ENCODE peak calls at places on chromosome 6, in nine cellular contexts. N, S, M, V, P, R, I, K and J are unnamed samples.

GRCh38 chr6:139778688-139779087 is 404.2 kb upstream of the CITED2 start:
- DNase-seq in I (no peak), M (no peak), N (no peak), K (no peak), P (no peak), S (no peak), V (no peak), R (peak; percentile 60), J (no peak)

GRCh38 chr6:130783416-130784107 is 43.6 kb upstream of the SMLR1 start:
- DNase-seq in P (no peak), M (no peak), K (no peak), R (no peak), S (no peak), I (no peak), N (no peak), V (no peak), J (no peak)

GRCh38 chr6:72969666-72970065 is 255.6 kb downstream of the KHDC1L start:
- DNase-seq in N (no peak), M (no peak), K (no peak), I (no peak), P (no peak), S (no peak), V (no peak), R (no peak), J (no peak)

GRCh38 chr6:13523826-13524622 is 36.6 kb upstream of the GFOD1 start:
- DNase-seq in K (no peak), P (no peak), M (no peak), R (no peak), N (no peak), V (no peak), S (no peak), I (no peak), J (no peak)

GRCh38 chr6:63635563-63636515 is at the start of gene PHF3:
- DNase-seq in S (peak; percentile 93), R (peak; percentile 84), I (peak; percentile 90), N (peak; percentile 85), V (peak; percentile 93), M (peak; percentile 74), P (peak; percentile 94), K (peak; percentile 93), J (peak; percentile 87)

GRCh38 chr6:41527721-41528408 is 18.3 kb upstream of the FOXP4 start:
- DNase-seq in S (peak; percentile 44), I (peak; percentile 65), N (no peak), K (no peak), R (peak; percentile 24), M (no peak), V (no peak), P (no peak), J (no peak)

GRCh38 chr6:152696543-152696942 is 1.2 kb upstream of the MYCT1 start:
- DNase-seq in M (no peak), V (no peak), K (no peak), N (peak; percentile 81), S (no peak), R (peak; percentile 88), P (no peak), I (no peak), J (no peak)

GRCh38 chr6:6575143-6575542 is 13.4 kb upstream of the LY86 start:
- DNase-seq in N (no peak), K (no peak), I (no peak), V (no peak), P (no peak), R (no peak), S (no peak), M (no peak), J (no peak)

DNA sequence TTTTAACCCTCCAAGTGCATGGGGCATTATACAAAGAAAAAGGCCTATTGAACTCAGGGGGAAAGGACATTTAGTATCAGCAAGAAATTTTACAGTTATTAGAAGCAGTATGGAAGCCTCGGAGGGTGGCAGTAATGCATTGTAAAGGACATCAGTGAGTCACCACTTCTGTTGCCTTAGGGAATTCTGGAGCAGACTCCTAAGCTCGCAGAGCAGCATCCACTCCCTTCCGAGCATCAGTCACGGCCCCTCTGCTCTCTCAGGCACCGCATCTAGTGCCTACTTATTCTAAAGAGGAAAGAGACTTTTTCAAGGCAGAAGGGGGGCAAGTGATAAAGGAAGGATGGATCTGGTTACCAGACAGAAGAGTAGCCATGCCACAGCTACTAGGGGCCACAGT is 296.5 kb downstream of the RNGTT start:
- DNase-seq in P (no peak), S (no peak), I (no peak), R (no peak), V (no peak), M (no peak), K (no peak), N (no peak), J (no peak)
- H3K9me3 ChIP-seq in P (peaks cover 59% of the 10 kb centered on the region), S (no peaks in the 10 kb centered on the region), I (peaks cover 6% of the 10 kb centered on the region), R (peaks cover 11% of the 10 kb centered on the region), V (no peaks in the 10 kb centered on the region), M (no peaks in the 10 kb centered on the region), K (peaks cover 8% of the 10 kb centered on the region), N (peaks cover 14% of the 10 kb centered on the region), J (peaks cover 7% of the 10 kb centered on the region)

GRCh38 chr6:55569638-55570037 is 9.4 kb downstream of the HMGCLL1 start:
- DNase-seq in K (no peak), M (no peak), N (no peak), S (no peak), V (no peak), I (no peak), P (no peak), R (no peak), J (no peak)
- H3K4me1 ChIP-seq in K (no peaks in the 10 kb centered on the region), M (no peaks in the 10 kb centered on the region), N (no peaks in the 10 kb centered on the region), S (peaks cover 17% of the 10 kb centered on the region), V (no peaks in the 10 kb centered on the region), I (no peaks in the 10 kb centered on the region), P (no peaks in the 10 kb centered on the region), R (no peaks in the 10 kb centered on the region), J (no peaks in the 10 kb centered on the region)

GRCh38 chr6:118902731-118903130 is 8.8 kb downstream of the ASF1A start:
- DNase-seq in N (peak; percentile 19), K (no peak), P (no peak), M (no peak), S (no peak), V (no peak), I (no peak), R (peak; percentile 36), J (no peak)
- H3K9me3 ChIP-seq in N (no peaks in the 10 kb centered on the region), K (no peaks in the 10 kb centered on the region), P (no peaks in the 10 kb centered on the region), M (no peaks in the 10 kb centered on the region), S (no peaks in the 10 kb centered on the region), V (no peaks in the 10 kb centered on the region), I (no peaks in the 10 kb centered on the region), R (no peaks in the 10 kb centered on the region), J (no peaks in the 10 kb centered on the region)

DNA sequence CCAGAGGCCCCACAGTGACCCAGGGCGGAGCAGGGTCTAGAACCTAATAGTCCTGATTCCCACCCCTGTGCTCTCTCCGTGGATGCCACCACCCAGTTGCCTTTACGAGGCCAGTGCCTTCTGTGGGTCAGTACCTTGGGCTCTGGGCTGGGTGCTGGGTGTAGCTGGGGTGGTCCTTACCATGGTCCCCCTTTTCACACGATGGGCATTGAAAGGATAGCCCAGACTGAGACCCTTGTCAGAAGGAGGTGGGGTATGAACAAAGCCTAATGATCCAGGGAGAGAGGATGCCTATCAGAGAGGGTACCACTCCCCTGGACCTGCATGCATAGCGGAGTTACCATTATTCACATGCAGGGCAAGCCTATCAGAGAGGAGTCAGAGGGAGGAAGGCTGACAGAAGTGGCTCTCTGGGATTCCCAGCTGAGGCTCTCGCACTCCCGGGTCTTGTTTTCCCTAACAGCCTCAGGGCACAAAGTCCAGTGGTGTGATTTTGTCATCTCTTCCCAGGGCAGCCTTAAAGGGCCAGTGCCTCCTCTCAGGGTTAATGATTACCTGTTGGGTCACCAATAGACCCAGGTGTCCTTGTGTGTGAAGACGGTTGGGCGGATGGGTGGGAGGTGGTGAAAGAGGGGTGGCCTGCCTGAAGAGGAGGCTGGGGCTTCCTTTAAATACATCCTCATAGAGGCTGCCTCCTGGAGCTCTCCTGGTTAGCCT is 36.2 kb downstream of the VEGFA start:
- DNase-seq in P (peak; percentile 70), I (peak; percentile 93), N (peak; percentile 58), S (no peak), M (no peak), R (no peak), K (no peak), V (no peak), J (no peak)
- H3K4me1 ChIP-seq in P (peaks cover 42% of the 10 kb centered on the region), I (peaks cover 29% of the 10 kb centered on the region), N (peaks cover 11% of the 10 kb centered on the region), S (no peaks in the 10 kb centered on the region), M (no peaks in the 10 kb centered on the region), R (peaks cover 26% of the 10 kb centered on the region), K (no peaks in the 10 kb centered on the region), V (no peaks in the 10 kb centered on the region), J (no peaks in the 10 kb centered on the region)

GRCh38 chr6:2480267-2480966 is 235.0 kb upstream of the GMDS start:
- DNase-seq in M (no peak), N (no peak), K (no peak), V (no peak), S (no peak), P (no peak), I (no peak), R (no peak), J (no peak)

GRCh38 chr6:2476376-2476775 is 231.0 kb upstream of the GMDS start:
- DNase-seq in R (no peak), K (no peak), S (no peak), I (peak; percentile 56), V (peak; percentile 37), P (no peak), M (no peak), N (peak; percentile 35), J (no peak)

GRCh38 chr6:2481307-2481706 is 235.9 kb upstream of the GMDS start:
- DNase-seq in S (no peak), R (no peak), V (no peak), P (no peak), I (no peak), M (no peak), N (no peak), K (no peak), J (no peak)

GRCh38 chr6:2478200-2478599 is 232.8 kb upstream of the GMDS start:
- DNase-seq in S (no peak), R (peak; percentile 5), V (peak; percentile 9), M (no peak), N (no peak), K (no peak), I (no peak), P (no peak), J (no peak)

GRCh38 chr6:2477723-2478122 is 232.3 kb upstream of the GMDS start:
- DNase-seq in V (no peak), K (no peak), S (no peak), R (no peak), I (no peak), P (no peak), N (no peak), M (no peak), J (no peak)
- H3K9me3 ChIP-seq in V (no peaks in the 10 kb centered on the region), K (peaks cover under 1% of the 10 kb centered on the region), S (no peaks in the 10 kb centered on the region), R (peaks cover 11% of the 10 kb centered on the region), I (no peaks in the 10 kb centered on the region), P (peaks cover 3% of the 10 kb centered on the region), N (peaks cover 9% of the 10 kb centered on the region), M (no peaks in the 10 kb centered on the region), J (peaks cover 9% of the 10 kb centered on the region)